ENCODE peak calls at places on chromosomes 13 and 19, in four cellular contexts. P, A, R and Z are unnamed samples.

GRCh38 chr13:68063181-68063580 is 833.0 kb upstream of the PCDH9 start:
- DNase-seq in P (no peak), A (no peak), R (no peak), Z (no peak)

GRCh38 chr13:110228936-110229904 is 77.7 kb downstream of the COL4A1 start:
- DNase-seq in P (no peak), A (no peak), R (peak; percentile 46), Z (no peak)

GRCh38 chr13:108981407-108981806 is 352.0 kb downstream of the MYO16 start:
- DNase-seq in P (peak; percentile 70), A (no peak), R (no peak), Z (no peak)

GRCh38 chr13:32852568-32852967 is 163.7 kb upstream of the KL start:
- DNase-seq in P (no peak), A (no peak), R (no peak), Z (no peak)

GRCh38 chr13:50699874-50700663 is 143.4 kb downstream of the DLEU7 start:
- DNase-seq in P (no peak), A (no peak), R (no peak), Z (no peak)

GRCh38 chr19:16429066-16429758 is 42.6 kb downstream of the EPS15L1 start:
- DNase-seq in P (no peak), A (peak; percentile 80), R (no peak), Z (peak; percentile 12)

GRCh38 chr19:55656552-55656951 is 1.7 kb downstream of the U2AF2 start:
- DNase-seq in P (no peak), A (no peak), R (no peak), Z (no peak)

GRCh38 chr19:33434090-33434885 is 60.8 kb downstream of the CEBPG start:
- DNase-seq in P (no peak), A (no peak), R (no peak), Z (no peak)

GRCh38 chr19:41641879-41642485 is 15.1 kb upstream of the CEACAM4 start:
- DNase-seq in P (peak; percentile 47), A (peak; percentile 54), R (peak; percentile 17), Z (peak; percentile 63)

GRCh38 chr13:59701261-59701660 is 462.5 kb downstream of the DIAPH3 start:
- DNase-seq in P (no peak), A (no peak), R (no peak), Z (no peak)

GRCh38 chr13:39144941-39145533 is 106.8 kb downstream of the NHLRC3 start:
- DNase-seq in P (no peak), A (peak; percentile 6), R (peak; percentile 24), Z (no peak)

GRCh38 chr19:14433454-14434156 is 499 bp downstream of the PKN1 start:
- DNase-seq in P (no peak), A (peak; percentile 39), R (no peak), Z (peak; percentile 73)

GRCh38 chr19:28466107-28467045 is 746.6 kb downstream of the UQCRFS1 start:
- DNase-seq in P (no peak), A (peak; percentile 9), R (peak; percentile 21), Z (peak; percentile 96)

GRCh38 chr19:6890938-6891337 is 3.6 kb downstream of the ADGRE1 start:
- DNase-seq in P (no peak), A (no peak), R (no peak), Z (no peak)

GRCh38 chr13:37681295-37682032 is 82.9 kb upstream of the POSTN start:
- DNase-seq in P (no peak), A (no peak), R (peak; percentile 67), Z (no peak)

GRCh38 chr13:98853791-98854191 is 101.3 kb upstream of the SLC15A1 start:
- DNase-seq in P (no peak), A (no peak), R (peak; percentile 46), Z (no peak)

GRCh38 chr13:90594694-90595093 is 752.8 kb upstream of the MIR17HG start:
- DNase-seq in P (no peak), A (no peak), R (peak; percentile 26), Z (no peak)

GRCh38 chr13:39209731-39210633 is 171.7 kb downstream of the NHLRC3 start:
- DNase-seq in P (no peak), A (no peak), R (no peak), Z (no peak)